ENCODE peak calls at places on chromosome 12, in six cellular contexts. W is colonic mucosa; O is left ventricle myocardium inferior; C is pancreas; K is effector memory CD4-positive, alpha-beta T cell; M is GM23248. P is an unnamed sample.

GRCh38 chr12:39372204-39372925 is 70.6 kb downstream of the KIF21A start:
- DNase-seq in W (no peak), O (no peak), C (no peak), K (no peak), M (no peak), P (no peak)

GRCh38 chr12:105587237-105587636 is 256.7 kb downstream of the C12orf75 start:
- DNase-seq in W (no peak), O (no peak), C (no peak), K (no peak), M (no peak), P (no peak)

GRCh38 chr12:110077769-110078168 is 29.4 kb upstream of the C12orf76 start:
- DNase-seq in W (no peak), O (no peak), C (no peak), K (no peak), M (no peak), P (no peak)

GRCh38 chr12:71161575-71161974 is 3.8 kb upstream of the TSPAN8 start:
- DNase-seq in W (no peak), O (no peak), C (no peak), K (no peak), M (no peak), P (no peak)

GRCh38 chr12:121333747-121334146 is 18.5 kb downstream of the ANAPC5 start:
- DNase-seq in W (no peak), O (no peak), C (no peak), K (no peak), M (no peak), P (no peak)

GRCh38 chr12:53811606-53812005 is 59.8 kb upstream of the CISTR start:
- DNase-seq in W (no peak), O (no peak), C (no peak), K (no peak), M (no peak), P (no peak)

GRCh38 chr12:95191060-95191696 is 26.1 kb downstream of the FGD6 start:
- DNase-seq in W (no peak), O (no peak), C (no peak), K (no peak), M (no peak), P (no peak)

GRCh38 chr12:120481022-120481767 is 11.6 kb upstream of the SRSF9 start:
- DNase-seq in W (no peak), O (no peak), C (no peak), K (no peak), M (no peak), P (no peak)

GRCh38 chr12:30691122-30691879 is 4.4 kb downstream of the IPO8 start:
- DNase-seq in W (no peak), O (no peak), C (no peak), K (no peak), M (peak), P (no peak)

GRCh38 chr12:124919646-124920352 is 5.3 kb upstream of the UBC start:
- DNase-seq in W (no peak), O (no peak), C (no peak), K (peak), M (peak), P (no peak)

GRCh38 chr12:89401433-89402086 is 49.3 kb upstream of the DUSP6 start:
- DNase-seq in W (no peak), O (no peak), C (no peak), K (no peak), M (no peak), P (no peak)

GRCh38 chr12:114916124-114916523 is 232.1 kb upstream of the TBX3 start:
- DNase-seq in W (no peak), O (no peak), C (no peak), K (no peak), M (peak), P (no peak)

GRCh38 chr12:40446385-40446784 is 221.6 kb downstream of the LRRK2 start:
- DNase-seq in W (no peak), O (no peak), C (no peak), K (no peak), M (peak), P (no peak)

GRCh38 chr12:77932216-77932615 is 101.5 kb downstream of the NAV3 start:
- DNase-seq in W (no peak), O (no peak), C (no peak), K (no peak), M (no peak), P (no peak)

GRCh38 chr12:118328486-118329340 is 44.0 kb downstream of the TAOK3 start:
- DNase-seq in W (no peak), O (no peak), C (no peak), K (no peak), M (no peak), P (no peak)

GRCh38 chr12:118332511-118332910 is 40.2 kb downstream of the TAOK3 start:
- DNase-seq in W (no peak), O (no peak), C (no peak), K (no peak), M (peak), P (no peak)

GRCh38 chr12:118327381-118327780 is 45.3 kb downstream of the TAOK3 start:
- DNase-seq in W (no peak), O (no peak), C (no peak), K (no peak), M (peak), P (no peak)

GRCh38 chr12:118330421-118331018 is 42.2 kb downstream of the TAOK3 start:
- DNase-seq in W (no peak), O (no peak), C (no peak), K (no peak), M (no peak), P (no peak)

GRCh38 chr12:118326971-118327370 is 45.7 kb downstream of the TAOK3 start:
- DNase-seq in W (no peak), O (no peak), C (no peak), K (no peak), M (peak), P (no peak)
- H3K27ac ChIP-seq in W (no peak), O (no peak), C (no peak), K (no peak), M (no peak), P (no peak)

GRCh38 chr12:56719056-56719455 is 6.0 kb downstream of the NACA start:
- DNase-seq in W (no peak), O (no peak), C (no peak), K (no peak), M (no peak), P (no peak)
- H3K27ac ChIP-seq in W (no peak), O (peak), C (no peak), K (no peak), M (no peak), P (no peak)

DNA sequence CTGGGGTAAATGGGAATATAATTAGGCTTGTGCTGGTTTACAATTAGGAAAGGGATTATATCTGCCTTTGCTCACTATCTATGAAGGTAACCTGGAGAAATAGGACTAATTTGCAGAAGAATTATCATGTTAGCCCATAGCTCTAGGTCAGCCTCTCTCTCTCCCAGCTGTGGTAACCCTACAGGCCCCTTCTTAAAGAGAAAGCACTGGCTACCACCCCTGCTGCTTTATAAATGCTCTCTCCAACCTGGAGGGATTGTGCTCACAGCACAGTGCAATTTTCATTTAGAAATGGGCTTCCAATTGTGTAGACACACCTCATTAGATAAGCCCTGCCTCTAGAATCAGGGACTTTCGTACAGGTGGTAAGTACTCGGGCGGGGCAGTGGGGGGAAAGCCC is 22.7 kb upstream of the MGST1 start:
- DNase-seq in W (no peak), O (no peak), C (no peak), K (no peak), M (no peak), P (no peak)
- H3K27ac ChIP-seq in W (no peak), O (no peak), C (no peak), K (no peak), M (no peak), P (no peak)

GRCh38 chr12:9361879-9362326 is 153.7 kb upstream of the PZP start:
- DNase-seq in W (no peak), O (no peak), C (no peak), K (no peak), M (no peak), P (no peak)

GRCh38 chr12:9365296-9365695 is 157.1 kb upstream of the PZP start:
- DNase-seq in W (no peak), O (no peak), C (no peak), K (no peak), M (peak), P (no peak)

GRCh38 chr12:9367201-9367600 is 159.0 kb upstream of the PZP start:
- DNase-seq in W (no peak), O (no peak), C (no peak), K (no peak), M (no peak), P (no peak)

GRCh38 chr12:9363145-9363544 is 154.9 kb upstream of the PZP start:
- DNase-seq in W (no peak), O (no peak), C (no peak), K (no peak), M (no peak), P (no peak)

GRCh38 chr12:9364224-9365176 is 156.3 kb upstream of the PZP start:
- DNase-seq in W (no peak), O (no peak), C (no peak), K (peak), M (peak), P (no peak)
- H3K27ac ChIP-seq in W (no peak), O (no peak), C (no peak), K (no peak), M (peak), P (no peak)

GRCh38 chr12:62128186-62128965 is 131.8 kb upstream of the USP15 start:
- DNase-seq in W (no peak), O (no peak), C (no peak), K (no peak), M (no peak), P (no peak)
- H3K27ac ChIP-seq in W (no peak), O (no peak), C (no peak), K (no peak), M (no peak), P (no peak)

GRCh38 chr12:3921526-3921925 is 48.3 kb upstream of the PARP11 start:
- DNase-seq in W (no peak), O (no peak), C (no peak), K (no peak), M (no peak), P (no peak)

GRCh38 chr12:3921142-3921520 is 47.9 kb upstream of the PARP11 start:
- DNase-seq in W (no peak), O (no peak), C (no peak), K (no peak), M (no peak), P (no peak)

GRCh38 chr12:3924761-3925160 is 51.6 kb upstream of the PARP11 start:
- DNase-seq in W (no peak), O (no peak), C (no peak), K (no peak), M (no peak), P (no peak)

GRCh38 chr12:3922033-3922432 is 48.8 kb upstream of the PARP11 start:
- DNase-seq in W (no peak), O (no peak), C (no peak), K (no peak), M (no peak), P (no peak)

GRCh38 chr12:3920378-3921141 is 47.4 kb upstream of the PARP11 start:
- DNase-seq in W (no peak), O (no peak), C (no peak), K (no peak), M (no peak), P (no peak)
- H3K27ac ChIP-seq in W (no peak), O (no peak), C (no peak), K (no peak), M (no peak), P (no peak)

GRCh38 chr12:131587565-131587964 is 123.3 kb upstream of the SFSWAP start:
- DNase-seq in W (no peak), O (no peak), C (no peak), K (no peak), M (no peak), P (no peak)

GRCh38 chr12:131586761-131587160 is 124.1 kb upstream of the SFSWAP start:
- DNase-seq in W (no peak), O (no peak), C (no peak), K (no peak), M (no peak), P (no peak)

GRCh38 chr12:131589231-131589902 is 121.5 kb upstream of the SFSWAP start:
- DNase-seq in W (no peak), O (no peak), C (no peak), K (no peak), M (no peak), P (no peak)

GRCh38 chr12:131583085-131583712 is 127.7 kb upstream of the SFSWAP start:
- DNase-seq in W (no peak), O (no peak), C (no peak), K (no peak), M (no peak), P (no peak)

DNA sequence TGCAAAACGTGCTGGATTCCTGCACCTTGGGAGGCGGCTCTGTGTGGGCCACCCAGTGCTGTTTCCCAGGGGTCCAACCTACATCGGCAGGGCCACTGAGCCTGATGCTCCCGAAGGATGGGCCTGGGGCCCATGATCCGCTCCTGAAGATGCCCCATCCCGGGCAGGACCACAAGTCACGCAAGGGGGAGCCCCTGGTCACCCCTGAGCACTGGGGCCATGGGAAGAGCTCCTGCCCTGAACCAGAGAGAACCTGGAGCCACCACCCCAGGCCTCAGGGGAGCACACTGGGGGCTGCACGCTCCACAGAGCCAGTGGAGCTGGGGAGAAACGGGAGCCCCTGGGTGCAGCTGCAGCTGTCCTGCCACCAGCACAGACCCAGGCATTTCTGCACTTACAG is 124.6 kb upstream of the SFSWAP start:
- DNase-seq in W (no peak), O (no peak), C (no peak), K (no peak), M (no peak), P (no peak)
- H3K27ac ChIP-seq in W (no peak), O (no peak), C (no peak), K (no peak), M (no peak), P (no peak)

GRCh38 chr12:43306066-43306465 is 245.9 kb downstream of the ADAMTS20 start:
- DNase-seq in W (no peak), O (no peak), C (no peak), K (no peak), M (peak), P (no peak)
- H3K27ac ChIP-seq in W (no peak), O (no peak), C (no peak), K (no peak), M (peak), P (no peak)